ENCODE peak calls at places on chromosomes 6 and 20, in four cellular contexts. W is fibroblast of pulmonary artery, M is lower leg skin, B is fibroblast of gingiva. D is an unnamed sample.

GRCh38 chr20:13261460-13262301 is 40.6 kb downstream of the ISM1 start:
- DNase-seq in M (no peak), W (peak; percentile 52), B (peak; percentile 47), D (peak; percentile 23)

GRCh38 chr6:149089508-149089907 is 228.0 kb upstream of the TAB2 start:
- DNase-seq in W (no peak), M (no peak), B (no peak), D (no peak)

GRCh38 chr20:50815162-50815989 is 20.5 kb downstream of the BCAS4 start:
- DNase-seq in W (no peak), B (peak; percentile 46), M (no peak), D (no peak)

GRCh38 chr20:56163806-56164205 is 84.7 kb upstream of the MC3R start:
- DNase-seq in W (no peak), B (no peak), M (no peak), D (no peak)

GRCh38 chr20:56467969-56468316 is 484 bp upstream of the RTF2 start:
- DNase-seq in B (no peak), W (no peak), M (no peak), D (no peak)

GRCh38 chr20:61328906-61329558 is 77.0 kb downstream of the CDH4 start:
- DNase-seq in B (peak; percentile 37), M (no peak), W (no peak), D (no peak)

GRCh38 chr6:106525111-106525884 is 104.0 kb downstream of the RTN4IP1 start:
- DNase-seq in W (no peak), M (no peak), B (no peak), D (no peak)

GRCh38 chr20:50013976-50014375 is 31.2 kb downstream of the SNAI1 start:
- DNase-seq in B (no peak), W (no peak), M (no peak), D (no peak)

GRCh38 chr6:33075568-33076405 is at the start of gene HLA-DPB1:
- DNase-seq in W (peak; percentile 60), M (peak; percentile 42), B (peak; percentile 33), D (no peak)

GRCh38 chr6:154432533-154433476 is 76.2 kb upstream of the IPCEF1 start:
- DNase-seq in B (peak; percentile 6), W (peak; percentile 95), M (no peak), D (no peak)

GRCh38 chr20:20594171-20594530 is 118.3 kb downstream of the RALGAPA2 start:
- DNase-seq in M (no peak), W (peak; percentile 57), B (peak; percentile 29), D (no peak)

GRCh38 chr6:36132221-36132895 is 2.0 kb downstream of the MAPK13 start:
- DNase-seq in M (no peak), B (no peak), W (no peak), D (no peak)

GRCh38 chr6:51855310-51856082 is 231.9 kb downstream of the PKHD1 start:
- DNase-seq in M (peak; percentile 21), B (peak; percentile 44), W (peak; percentile 62), D (no peak)

GRCh38 chr6:33756211-33756954 is 9.7 kb upstream of the IP6K3 start:
- DNase-seq in W (no peak), M (no peak), B (no peak), D (no peak)

GRCh38 chr20:51583073-51583472 is 40.6 kb upstream of the NFATC2 start:
- DNase-seq in M (no peak), W (no peak), B (no peak), D (no peak)

GRCh38 chr6:152897807-152898399 is 84.9 kb downstream of the FBXO5 start:
- DNase-seq in W (peak; percentile 64), B (peak; percentile 44), M (peak; percentile 26), D (peak; percentile 35)

GRCh38 chr20:41006936-41007871 is 21.4 kb upstream of the TOP1 start:
- DNase-seq in B (no peak), M (no peak), W (no peak), D (no peak)

GRCh38 chr6:75601608-75602163 is at the start of gene SENP6:
- DNase-seq in B (peak; percentile 86), W (peak; percentile 76), M (peak; percentile 63), D (peak; percentile 78)

D was measured in gastrocnemius medialis.